ENCODE peak calls at places on chromosomes 3 and 15, in four cellular contexts. One of them, this sample, is unnamed.
A peak's percentile ranks its signal among the peaks of the same experiment; 100 is the strongest.

GRCh38 chr3:190094201-190094718 is 26.4 kb downstream of the P3H2 start:
- DNase-seq in adrenal gland: peak; percentile 78
- DNase-seq in prostate gland: no peak
- DNase-seq in lower leg skin: no peak
- DNase-seq in this sample: no peak

GRCh38 chr3:195892355-195893120 is 15.8 kb downstream of the TNK2 start:
- DNase-seq in adrenal gland: no peak
- DNase-seq in prostate gland: no peak
- DNase-seq in lower leg skin: no peak
- DNase-seq in this sample: peak; percentile 74

GRCh38 chr15:81091889-81092558 is 42.0 kb upstream of the CFAP161 start:
- DNase-seq in adrenal gland: peak; percentile 76
- DNase-seq in prostate gland: no peak
- DNase-seq in lower leg skin: no peak
- DNase-seq in this sample: peak; percentile 29

GRCh38 chr3:138946554-138947302 is at the start of the genes FOXL2 and FOXL2NB:
- DNase-seq in adrenal gland: peak; percentile 71
- DNase-seq in prostate gland: no peak
- DNase-seq in lower leg skin: no peak
- DNase-seq in this sample: peak; percentile 95

GRCh38 chr3:126300761-126301481 is 56.3 kb downstream of the KLF15 start:
- DNase-seq in adrenal gland: peak; percentile 29
- DNase-seq in prostate gland: no peak
- DNase-seq in lower leg skin: no peak
- DNase-seq in this sample: peak; percentile 54

GRCh38 chr3:165643433-165643824 is 193.8 kb downstream of the BCHE start:
- DNase-seq in adrenal gland: no peak
- DNase-seq in prostate gland: no peak
- DNase-seq in lower leg skin: no peak
- DNase-seq in this sample: no peak

GRCh38 chr3:158483701-158484100 is 87.3 kb upstream of the MLF1 start:
- DNase-seq in adrenal gland: no peak
- DNase-seq in prostate gland: no peak
- DNase-seq in lower leg skin: no peak
- DNase-seq in this sample: no peak

GRCh38 chr3:157201648-157202278 is 41.8 kb upstream of the CCNL1 start:
- DNase-seq in adrenal gland: no peak
- DNase-seq in prostate gland: no peak
- DNase-seq in lower leg skin: no peak
- DNase-seq in this sample: no peak

GRCh38 chr15:59237854-59238252 is 31.2 kb downstream of the LDHAL6B start:
- DNase-seq in adrenal gland: no peak
- DNase-seq in prostate gland: no peak
- DNase-seq in lower leg skin: no peak
- DNase-seq in this sample: no peak

GRCh38 chr3:31575448-31575847 is 42.7 kb downstream of the STT3B start:
- DNase-seq in adrenal gland: no peak
- DNase-seq in prostate gland: no peak
- DNase-seq in lower leg skin: no peak
- DNase-seq in this sample: no peak

GRCh38 chr3:155411500-155412223 is 118.2 kb upstream of the STRIT1 start:
- DNase-seq in adrenal gland: no peak
- DNase-seq in prostate gland: no peak
- DNase-seq in lower leg skin: no peak
- DNase-seq in this sample: no peak

GRCh38 chr3:122975163-122975923 is 52.2 kb downstream of the SEMA5B start:
- DNase-seq in adrenal gland: no peak
- DNase-seq in prostate gland: peak; percentile 80
- DNase-seq in lower leg skin: no peak
- DNase-seq in this sample: peak; percentile 76

GRCh38 chr15:85520650-85521049 is 140.2 kb downstream of the AKAP13 start:
- DNase-seq in adrenal gland: no peak
- DNase-seq in prostate gland: no peak
- DNase-seq in lower leg skin: no peak
- DNase-seq in this sample: no peak

GRCh38 chr15:69794643-69795461 is 302.9 kb downstream of the TLE3 start:
- DNase-seq in adrenal gland: peak; percentile 50
- DNase-seq in prostate gland: no peak
- DNase-seq in lower leg skin: peak; percentile 71
- DNase-seq in this sample: peak; percentile 62

GRCh38 chr3:27521179-27521871 is 37.1 kb upstream of the SLC4A7 start:
- DNase-seq in adrenal gland: peak; percentile 38
- DNase-seq in prostate gland: no peak
- DNase-seq in lower leg skin: peak; percentile 67
- DNase-seq in this sample: no peak

GRCh38 chr3:25547928-25548327 is 116.8 kb downstream of the TOP2B start:
- DNase-seq in adrenal gland: no peak
- DNase-seq in prostate gland: no peak
- DNase-seq in lower leg skin: no peak
- DNase-seq in this sample: no peak

GRCh38 chr3:194261581-194262063 is 89.5 kb downstream of the CPN2 start:
- DNase-seq in adrenal gland: peak; percentile 24
- DNase-seq in prostate gland: no peak
- DNase-seq in lower leg skin: no peak
- DNase-seq in this sample: no peak

GRCh38 chr15:72474466-72474911 is 359 bp downstream of the ARIH1 start:
- DNase-seq in adrenal gland: no peak
- DNase-seq in prostate gland: no peak
- DNase-seq in lower leg skin: peak; percentile 30
- DNase-seq in this sample: no peak

GRCh38 chr15:48423342-48423741 is 92.1 kb downstream of the DUT start:
- DNase-seq in adrenal gland: no peak
- DNase-seq in prostate gland: no peak
- DNase-seq in lower leg skin: no peak
- DNase-seq in this sample: no peak

GRCh38 chr15:68553994-68554715 is 24.6 kb upstream of the CORO2B start:
- DNase-seq in adrenal gland: peak; percentile 85
- DNase-seq in prostate gland: peak; percentile 58
- DNase-seq in lower leg skin: peak; percentile 61
- DNase-seq in this sample: peak; percentile 85

GRCh38 chr3:31147550-31147949 is 253.1 kb upstream of the GADL1 start:
- DNase-seq in adrenal gland: no peak
- DNase-seq in prostate gland: no peak
- DNase-seq in lower leg skin: no peak
- DNase-seq in this sample: no peak

GRCh38 chr15:26115229-26115943 is 252.3 kb upstream of the ATP10A start:
- DNase-seq in adrenal gland: no peak
- DNase-seq in prostate gland: no peak
- DNase-seq in lower leg skin: no peak
- DNase-seq in this sample: no peak

GRCh38 chr3:130896101-130896500 is 2.2 kb downstream of the ATP2C1 start:
- DNase-seq in adrenal gland: no peak
- DNase-seq in prostate gland: no peak
- DNase-seq in lower leg skin: no peak
- DNase-seq in this sample: no peak

GRCh38 chr3:121601212-121601812 is 8.1 kb downstream of the FBXO40 start:
- DNase-seq in adrenal gland: no peak
- DNase-seq in prostate gland: no peak
- DNase-seq in lower leg skin: no peak
- DNase-seq in this sample: no peak

DNA sequence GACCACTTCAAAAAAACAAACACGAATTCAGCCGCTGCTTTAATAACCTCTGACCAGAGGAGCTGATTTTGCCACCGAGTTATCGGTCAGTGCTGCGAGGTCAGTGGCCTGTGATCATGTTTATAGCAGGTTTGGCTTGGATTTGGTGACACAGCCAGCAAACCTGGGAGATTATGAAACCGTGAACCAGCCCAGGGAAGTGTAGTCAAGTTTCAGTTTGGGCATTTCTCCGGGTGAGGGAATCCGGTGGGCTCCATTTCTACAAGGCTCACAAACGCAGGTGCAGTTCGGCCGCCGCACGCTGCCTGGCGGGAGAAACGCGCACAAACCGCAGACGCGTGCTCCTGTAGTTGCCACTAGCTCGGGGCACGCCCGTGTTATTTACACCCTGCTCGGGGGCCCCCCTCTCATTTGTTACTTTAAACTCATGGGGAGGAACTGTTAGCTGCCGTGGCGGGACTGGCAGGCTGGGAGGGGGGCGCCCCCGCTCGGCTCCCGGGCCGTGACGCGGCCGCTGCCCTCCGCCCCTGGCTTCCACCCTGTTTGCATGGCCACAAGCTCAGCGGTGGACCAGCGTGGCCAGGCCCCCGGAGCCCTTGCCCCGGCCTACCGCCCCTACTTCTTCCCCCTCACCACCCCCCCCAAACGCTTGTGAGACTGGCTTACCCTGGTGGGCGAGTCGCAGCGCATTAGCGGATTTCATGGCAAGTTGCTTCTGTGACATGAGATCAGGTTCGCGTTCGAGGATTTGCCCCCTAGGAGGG is 13.6 kb upstream of the ONECUT1 start:
- DNase-seq in adrenal gland: no peak
- DNase-seq in prostate gland: no peak
- DNase-seq in lower leg skin: no peak
- DNase-seq in this sample: no peak
- TF ChIP-seq POLR2A in adrenal gland: no peak
- TF ChIP-seq POLR2A in prostate gland: no peak
- TF ChIP-seq POLR2A in lower leg skin: no peak
- TF ChIP-seq POLR2A in this sample: no peak

GRCh38 chr3:72343078-72343477 is 505.2 kb downstream of the SHQ1 start:
- DNase-seq in adrenal gland: no peak
- DNase-seq in prostate gland: no peak
- DNase-seq in lower leg skin: no peak
- DNase-seq in this sample: no peak

GRCh38 chr3:72340476-72341379 is 507.5 kb downstream of the SHQ1 start:
- DNase-seq in adrenal gland: no peak
- DNase-seq in prostate gland: no peak
- DNase-seq in lower leg skin: no peak
- DNase-seq in this sample: peak; percentile 60

GRCh38 chr3:72341380-72341770 is 506.9 kb downstream of the SHQ1 start:
- DNase-seq in adrenal gland: no peak
- DNase-seq in prostate gland: no peak
- DNase-seq in lower leg skin: no peak
- DNase-seq in this sample: no peak

GRCh38 chr3:72341943-72342342 is 506.3 kb downstream of the SHQ1 start:
- DNase-seq in adrenal gland: no peak
- DNase-seq in prostate gland: no peak
- DNase-seq in lower leg skin: no peak
- DNase-seq in this sample: peak; percentile 66

GRCh38 chr3:72342450-72342849 is 505.8 kb downstream of the SHQ1 start:
- DNase-seq in adrenal gland: no peak
- DNase-seq in prostate gland: no peak
- DNase-seq in lower leg skin: no peak
- DNase-seq in this sample: no peak
- H3K4me3 ChIP-seq in adrenal gland: no peak overlapping the region
- H3K4me3 ChIP-seq in prostate gland: no peak overlapping the region
- H3K4me3 ChIP-seq in lower leg skin: no peak overlapping the region
- H3K4me3 ChIP-seq in this sample: no peak overlapping the region

DNA sequence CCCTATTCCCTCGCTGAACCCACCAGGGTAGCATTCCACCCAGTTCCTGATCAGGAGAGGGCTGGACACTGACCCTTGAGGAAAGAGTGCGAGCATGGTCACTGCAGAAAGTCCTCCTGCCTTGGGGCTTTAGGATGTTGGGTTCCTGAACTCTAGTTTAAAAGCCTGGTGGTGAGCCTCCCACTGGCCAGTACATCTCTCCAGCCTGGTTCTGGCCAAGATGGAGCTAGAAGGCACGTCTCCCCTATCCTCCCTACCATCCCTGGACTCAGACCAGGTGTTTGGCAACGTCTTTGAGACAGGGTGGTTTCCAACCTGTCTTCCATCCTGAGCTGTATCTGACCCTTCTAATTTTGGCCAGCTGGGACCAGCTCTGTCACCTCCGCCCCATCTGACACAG is 31.4 kb downstream of the NBEAL2 start:
- DNase-seq in adrenal gland: no peak
- DNase-seq in prostate gland: no peak
- DNase-seq in lower leg skin: no peak
- DNase-seq in this sample: no peak
- TF ChIP-seq POLR2A in adrenal gland: no peak
- TF ChIP-seq POLR2A in prostate gland: no peak
- TF ChIP-seq POLR2A in lower leg skin: no peak
- TF ChIP-seq POLR2A in this sample: no peak

GRCh38 chr15:79896131-79896633 is 632 bp downstream of the MTHFS start:
- DNase-seq in adrenal gland: no peak
- DNase-seq in prostate gland: no peak
- DNase-seq in lower leg skin: no peak
- DNase-seq in this sample: no peak

GRCh38 chr15:79897380-79897678 is 515 bp upstream of the MTHFS start:
- DNase-seq in adrenal gland: no peak
- DNase-seq in prostate gland: no peak
- DNase-seq in lower leg skin: no peak
- DNase-seq in this sample: no peak

GRCh38 chr15:79896634-79897379 is at the start of gene MTHFS:
- DNase-seq in adrenal gland: peak; percentile 71
- DNase-seq in prostate gland: peak; percentile 62
- DNase-seq in lower leg skin: peak; percentile 32
- DNase-seq in this sample: peak; percentile 86

GRCh38 chr15:79898369-79898768 is 1.6 kb upstream of the MTHFS start:
- DNase-seq in adrenal gland: no peak
- DNase-seq in prostate gland: no peak
- DNase-seq in lower leg skin: no peak
- DNase-seq in this sample: no peak

DNA sequence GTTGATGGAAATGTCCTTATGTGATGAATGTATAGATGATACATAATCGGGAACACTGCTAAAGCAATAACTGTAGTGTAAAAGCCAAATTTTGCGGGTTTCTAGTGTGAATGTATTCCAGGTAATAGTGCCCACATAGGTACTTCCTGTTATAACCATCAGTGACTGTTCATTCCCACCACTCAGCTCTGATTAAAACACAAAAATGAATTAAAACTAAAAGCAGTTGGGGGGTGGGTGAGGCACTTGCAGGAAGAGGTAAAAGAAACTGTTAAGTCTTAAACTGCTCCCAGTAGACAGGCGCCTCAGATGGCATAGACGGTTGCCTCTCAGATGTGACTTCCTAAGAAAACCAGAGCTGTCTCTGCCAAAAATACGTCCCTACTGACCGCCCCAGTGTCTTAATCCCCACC is 893 bp upstream of the MTHFS start:
- DNase-seq in adrenal gland: no peak
- DNase-seq in prostate gland: no peak
- DNase-seq in lower leg skin: no peak
- DNase-seq in this sample: no peak
- H3K4me3 ChIP-seq in adrenal gland: no peak overlapping the region
- H3K4me3 ChIP-seq in prostate gland: peak overlapping the region; percentile 65
- H3K4me3 ChIP-seq in lower leg skin: no peak overlapping the region
- H3K4me3 ChIP-seq in this sample: peak overlapping the region; percentile 62